ENCODE peak calls at places on chromosome 21, in four cellular contexts. Y is brain microvascular endothelial cell; X is Jurkat, Clone E6-1; Q is OCI-LY7. D is an unnamed sample.

GRCh38 chr21:45010860-45011259 is 63.5 kb upstream of the ADARB1 start:
- DNase-seq in Q (no peak), Y (no peak), X (no peak), D (no peak)

GRCh38 chr21:38039369-38039768 is 123.1 kb upstream of the KCNJ6 start:
- DNase-seq in X (no peak), Q (no peak), Y (no peak), D (no peak)

GRCh38 chr21:44337428-44337827 is 1.8 kb downstream of the CFAP410 start:
- DNase-seq in Y (no peak), X (no peak), Q (no peak), D (no peak)

GRCh38 chr21:39670741-39671140 is 58.0 kb downstream of the B3GALT5 start:
- DNase-seq in X (no peak), Q (no peak), Y (no peak), D (no peak)

GRCh38 chr21:33019885-33020557 is 5.7 kb upstream of the OLIG2 start:
- DNase-seq in Y (no peak), X (no peak), Q (no peak), D (no peak)

GRCh38 chr21:32336711-32337110 is 38.1 kb downstream of the MRAP start:
- DNase-seq in X (no peak), Q (no peak), Y (peak), D (no peak)

GRCh38 chr21:15616864-15617574 is 112.8 kb upstream of the USP25 start:
- DNase-seq in X (no peak), Y (peak), Q (no peak), D (no peak)

GRCh38 chr21:38839683-38840286 is 34.1 kb downstream of the ETS2 start:
- DNase-seq in Q (no peak), Y (peak), X (no peak), D (no peak)

GRCh38 chr21:43842742-43843141 is 22.3 kb upstream of the AGPAT3 start:
- DNase-seq in Q (peak), X (no peak), Y (no peak), D (no peak)

GRCh38 chr21:44487831-44488230 is 32.5 kb downstream of the LRRC3 start:
- DNase-seq in X (no peak), Q (peak), Y (peak), D (no peak)

GRCh38 chr21:38897532-38898421 is 92.0 kb downstream of the ETS2 start:
- DNase-seq in Q (peak), X (no peak), Y (no peak), D (no peak)

GRCh38 chr21:45318556-45319341 is 31.1 kb upstream of the POFUT2 start:
- DNase-seq in Y (no peak), X (no peak), Q (no peak), D (no peak)

GRCh38 chr21:45152265-45152746 is 77.9 kb downstream of the ADARB1 start:
- DNase-seq in Y (peak), Q (peak), X (peak), D (peak)

GRCh38 chr21:36534656-36535055 is 54.7 kb upstream of the CLDN14 start:
- DNase-seq in X (no peak), Y (no peak), Q (no peak), D (no peak)

GRCh38 chr21:21179619-21180336 is 181.6 kb downstream of the NCAM2 start:
- DNase-seq in X (no peak), Q (no peak), Y (no peak), D (no peak)

GRCh38 chr21:17003221-17003620 is 509.6 kb upstream of the CXADR start:
- DNase-seq in X (no peak), Y (peak), Q (no peak), D (no peak)

GRCh38 chr21:25961042-25961441 is 209.5 kb downstream of the APP start:
- DNase-seq in Y (no peak), X (peak), Q (peak), D (no peak)

GRCh38 chr21:31397939-31398338 is 53.9 kb upstream of the TIAM1 start:
- DNase-seq in X (peak), Q (peak), Y (no peak), D (peak)

GRCh38 chr21:24910591-24910990 is 696.7 kb downstream of the MRPL39 start:
- DNase-seq in X (no peak), Y (no peak), Q (no peak), D (no peak)

GRCh38 chr21:43192501-43193081 is 23.8 kb downstream of the CRYAA start:
- DNase-seq in Q (no peak), X (peak), Y (no peak), D (no peak)

GRCh38 chr21:44300262-44300959 is 558 bp downstream of the PFKL start:
- DNase-seq in Y (peak), X (no peak), Q (peak), D (peak)

GRCh38 chr21:39300587-39300986 is 12.8 kb downstream of the BRWD1 start:
- DNase-seq in X (no peak), Y (no peak), Q (no peak), D (no peak)

GRCh38 chr21:31948681-31949080 is 75.9 kb downstream of the HUNK start:
- DNase-seq in X (no peak), Y (no peak), Q (no peak), D (no peak)

GRCh38 chr21:10273196-10273595 is 248.2 kb upstream of the TPTE start:
- DNase-seq in Q (no peak), Y (no peak), X (no peak), D (no peak)

GRCh38 chr21:40688106-40688850 is 158.7 kb downstream of the DSCAM start:
- DNase-seq in Q (no peak), Y (no peak), X (no peak), D (no peak)

GRCh38 chr21:28099296-28099695 is 893.4 kb downstream of the LTN1 start:
- DNase-seq in X (no peak), Y (no peak), Q (no peak), D (no peak)

GRCh38 chr21:17467829-17468228 is 45.0 kb upstream of the CXADR start:
- DNase-seq in Q (no peak), Y (no peak), X (no peak), D (no peak)

GRCh38 chr21:32184485-32184884 is 94.4 kb downstream of the MIS18A start:
- DNase-seq in Y (no peak), Q (no peak), X (no peak), D (no peak)

GRCh38 chr21:27134513-27134912 is 167.6 kb upstream of the ADAMTS5 start:
- DNase-seq in Q (no peak), Y (no peak), X (no peak), D (no peak)

GRCh38 chr21:31346256-31346821 is 2.3 kb upstream of the TIAM1 start:
- DNase-seq in X (no peak), Q (no peak), Y (no peak), D (no peak)

GRCh38 chr21:37562920-37563640 is 196.5 kb downstream of the DYRK1A start:
- DNase-seq in Y (no peak), Q (no peak), X (no peak), D (no peak)

GRCh38 chr21:20388400-20388799 is 609.8 kb upstream of the NCAM2 start:
- DNase-seq in X (no peak), Y (no peak), Q (no peak), D (no peak)

GRCh38 chr21:44448651-44449131 is 6.6 kb upstream of the LRRC3 start:
- DNase-seq in Q (no peak), Y (no peak), X (no peak), D (no peak)

GRCh38 chr21:37450385-37451044 is 83.9 kb downstream of the DYRK1A start:
- DNase-seq in Q (no peak), X (no peak), Y (no peak), D (no peak)

GRCh38 chr21:17548262-17548661 is 35.4 kb downstream of the CXADR start:
- DNase-seq in Q (no peak), X (no peak), Y (no peak), D (no peak)

GRCh38 chr21:38448619-38449186 is 49.6 kb downstream of the ERG start:
- DNase-seq in Q (no peak), Y (no peak), X (no peak), D (no peak)

GRCh38 chr21:44805859-44806258 is 4.2 kb upstream of the UBE2G2 start:
- DNase-seq in Y (no peak), Q (no peak), X (no peak), D (no peak)

GRCh38 chr21:46667191-46667734 is 31.8 kb downstream of the PRMT2 start:
- DNase-seq in Q (no peak), X (no peak), Y (peak), D (no peak)
- H3K4me3 ChIP-seq in Q (no peak), X (peak), Y (peak), D (peak)

DNA sequence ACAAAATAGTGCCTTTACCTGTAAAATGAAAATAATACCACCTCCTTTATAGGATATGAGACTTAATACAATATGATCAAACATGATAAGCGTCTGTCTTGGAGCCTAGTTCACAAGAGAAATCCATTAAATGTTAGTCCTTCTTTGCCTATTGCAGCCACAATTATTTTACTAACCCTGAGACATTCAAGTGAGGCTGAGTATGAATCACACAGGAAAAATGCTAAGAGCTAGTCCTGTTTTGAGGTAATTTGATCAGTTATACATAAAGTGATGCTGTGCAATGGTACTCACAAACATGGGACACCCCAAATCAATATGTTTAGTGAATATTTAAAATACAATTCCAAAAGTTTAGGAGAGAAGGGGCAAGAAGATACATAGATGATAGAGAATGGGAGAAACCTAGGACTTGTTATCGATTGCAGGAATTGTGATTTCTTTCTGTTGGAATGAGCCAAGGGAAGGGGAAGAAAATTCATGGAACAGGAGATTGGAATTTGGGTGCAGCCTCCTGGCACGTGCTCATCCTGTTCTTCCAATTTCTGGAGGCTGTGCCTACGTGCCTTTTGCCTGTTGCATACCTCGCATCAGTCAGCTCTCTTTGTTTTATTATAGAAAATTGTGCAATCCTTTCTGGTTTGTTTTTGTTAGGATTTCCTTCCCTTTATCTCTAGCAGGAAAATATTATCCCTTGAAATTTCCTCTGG is 39.9 kb upstream of the BACH1 start:
- DNase-seq in Q (no peak), X (no peak), Y (peak), D (no peak)
- H3K4me3 ChIP-seq in Q (no peak), X (no peak), Y (no peak), D (no peak)

GRCh38 chr21:35025206-35026152 is 23.6 kb downstream of the RUNX1 start:
- DNase-seq in Q (no peak), Y (no peak), X (no peak), D (no peak)
- H3K4me3 ChIP-seq in Q (peak), Y (no peak), X (peak), D (no peak)

GRCh38 chr21:41952568-41953248 is 1.1 kb downstream of the C2CD2 start:
- DNase-seq in X (no peak), Y (no peak), Q (no peak), D (no peak)

GRCh38 chr21:41955516-41955915 is 1.7 kb upstream of the C2CD2 start:
- DNase-seq in X (no peak), Y (no peak), Q (no peak), D (no peak)

GRCh38 chr21:41954654-41955499 is 1.1 kb upstream of the C2CD2 start:
- DNase-seq in Y (no peak), Q (no peak), X (no peak), D (no peak)

GRCh38 chr21:41953249-41953830 is 478 bp downstream of the C2CD2 start:
- DNase-seq in Q (no peak), X (no peak), Y (no peak), D (no peak)

DNA sequence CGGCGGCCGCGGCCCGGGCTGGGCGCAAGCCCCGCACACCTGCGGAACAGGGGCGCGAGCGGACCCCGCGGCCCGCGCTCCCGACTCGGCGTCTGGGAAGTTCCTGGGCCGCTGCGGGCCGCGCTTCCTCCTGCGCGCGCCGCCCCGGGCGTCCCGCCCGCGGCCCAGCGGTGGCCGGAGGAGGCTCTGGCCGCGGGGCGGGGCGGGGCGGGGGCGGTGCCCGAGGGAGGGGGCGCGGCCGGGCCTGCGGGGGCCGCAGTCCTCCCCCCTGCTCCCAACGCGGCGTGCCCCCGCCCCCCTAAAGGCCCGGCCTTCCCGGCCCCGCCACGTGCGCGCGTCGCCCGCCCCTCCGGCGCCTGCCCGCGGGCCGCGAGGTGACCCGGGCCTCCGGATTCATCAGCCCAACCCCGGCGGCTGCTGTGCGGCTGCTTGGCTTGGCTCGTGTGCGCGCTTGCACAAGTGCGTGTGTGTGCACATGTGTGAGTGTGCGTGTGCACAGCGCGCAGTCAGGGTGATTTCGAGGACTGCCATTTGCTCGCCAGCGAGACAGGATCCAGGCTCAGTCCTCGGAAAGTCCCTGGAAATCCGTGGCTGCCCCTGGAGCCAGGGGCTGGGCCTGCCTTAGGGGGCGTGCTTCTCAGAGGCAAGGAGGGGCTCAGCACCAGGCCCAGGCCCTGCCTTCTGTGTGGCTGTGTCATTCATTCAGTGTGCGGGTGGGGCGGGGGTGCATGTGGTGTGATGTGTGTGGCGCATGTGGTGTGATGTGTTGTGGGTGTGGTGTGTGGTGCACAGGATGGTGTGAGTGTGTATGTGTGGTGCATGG is at the start of gene C2CD2:
- DNase-seq in X (no peak), Y (no peak), Q (no peak), D (no peak)
- H3K4me3 ChIP-seq in X (no peak), Y (peak), Q (no peak), D (peak)

DNA sequence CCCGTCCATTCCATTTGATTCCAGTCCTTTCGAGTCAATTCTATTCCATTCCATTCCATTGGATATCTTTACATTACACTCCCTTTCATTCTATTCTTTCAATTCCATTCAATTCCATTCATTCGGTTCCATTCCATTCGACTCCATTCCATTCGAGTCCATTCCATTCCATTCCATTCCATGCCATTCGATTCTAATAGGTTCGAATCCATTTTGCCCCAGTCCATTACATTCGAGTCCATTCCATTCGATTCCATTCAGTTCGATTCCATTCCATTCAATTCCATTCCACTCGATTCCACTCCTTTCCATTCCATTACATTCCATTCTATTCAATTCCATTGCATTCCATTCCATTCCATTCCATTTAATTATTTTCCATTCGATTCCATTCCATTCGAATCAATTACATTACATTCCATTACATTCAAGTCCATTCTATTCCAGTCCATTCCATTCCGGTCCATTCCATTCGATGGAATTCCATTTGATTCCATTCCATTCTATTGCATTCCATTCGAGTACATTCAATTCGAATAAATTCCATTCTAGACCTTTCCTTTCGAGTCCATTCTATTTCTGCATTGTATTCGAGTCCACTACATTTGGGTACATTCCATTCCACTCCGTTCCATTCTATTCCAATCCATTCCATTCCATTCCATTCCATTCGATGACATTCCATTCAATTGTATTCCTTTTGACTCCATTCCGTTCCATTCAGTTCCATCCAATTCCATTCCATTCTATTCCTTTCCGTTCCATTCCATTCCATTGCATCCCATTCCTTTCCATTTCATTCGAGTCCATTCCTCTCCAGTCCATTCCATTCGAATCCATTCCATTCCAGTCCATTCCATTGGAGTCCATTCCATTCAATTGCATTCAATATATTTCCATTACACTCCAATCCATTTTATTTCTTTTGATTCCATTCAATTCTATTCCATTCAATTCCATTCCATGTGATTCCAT is 2604.8 kb upstream of the TPTE start:
- DNase-seq in Q (no peak), X (no peak), Y (no peak), D (no peak)
- H3K4me3 ChIP-seq in Q (no peak), X (no peak), Y (no peak), D (no peak)

GRCh38 chr21:34024382-34024693 is 49.0 kb upstream of the MRPS6 start:
- DNase-seq in Y (no peak), X (no peak), Q (no peak), D (no peak)

GRCh38 chr21:34029724-34030528 is 43.5 kb upstream of the MRPS6 start:
- DNase-seq in Y (peak), Q (peak), X (peak), D (peak)

GRCh38 chr21:34031835-34032370 is 41.5 kb upstream of the MRPS6 start:
- DNase-seq in Y (no peak), Q (peak), X (no peak), D (no peak)

GRCh38 chr21:34023691-34024381 is 49.5 kb upstream of the MRPS6 start:
- DNase-seq in Y (no peak), X (no peak), Q (no peak), D (no peak)

DNA sequence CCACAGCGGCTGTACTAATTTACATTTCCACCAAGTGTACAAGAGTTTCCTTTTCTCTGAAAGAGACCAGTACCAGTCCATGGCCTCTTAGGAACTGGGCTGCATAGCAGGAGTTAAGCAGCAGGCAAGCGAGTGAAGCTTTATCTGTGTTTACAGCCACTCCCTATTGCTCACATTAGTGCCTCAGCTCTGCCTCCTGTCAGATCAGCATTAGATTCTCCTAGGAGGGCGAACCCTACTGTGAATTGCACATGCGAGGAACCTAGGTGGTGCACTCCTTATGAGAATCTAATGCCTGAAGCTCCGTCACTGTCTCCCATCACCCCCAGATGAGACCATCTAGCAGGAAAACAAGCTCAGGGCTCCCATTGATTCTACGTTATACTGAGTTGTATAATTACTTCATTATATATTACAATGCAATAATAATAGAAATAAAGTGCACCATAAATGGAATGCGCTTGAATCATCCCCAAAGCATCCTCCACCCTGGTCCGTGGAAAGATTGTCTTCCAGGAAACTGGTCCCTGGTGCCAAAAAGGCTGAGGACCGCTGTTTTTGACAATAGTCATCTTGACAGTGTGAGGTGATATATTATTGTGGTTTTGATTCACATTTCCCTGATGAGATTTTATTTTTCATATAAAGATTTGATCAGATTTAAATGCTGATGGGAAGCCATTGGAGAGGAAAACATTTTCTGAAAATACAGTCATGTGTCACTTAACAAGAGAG is 45.5 kb upstream of the MRPS6 start:
- DNase-seq in Y (peak), X (no peak), Q (no peak), D (no peak)
- H3K4me3 ChIP-seq in Y (no peak), X (no peak), Q (no peak), D (no peak)

D was measured in effector memory CD4-positive, alpha-beta T cell.